ENCODE peak calls at places on chromosomes 16 and 17, in six cellular contexts. P is aorta, J is stromal cell of bone marrow, H is colonic mucosa, Q is vagina, F is T-cell. D is an unnamed sample.

GRCh38 chr17:77829871-77830799 is 128.4 kb upstream of the TNRC6C start:
- DNase-seq in P (peak), J (peak), H (no peak), Q (no peak), F (no peak), D (no peak)

GRCh38 chr17:21119247-21119944 is 7.4 kb upstream of the DHRS7B start:
- DNase-seq in P (peak), J (peak), H (peak), Q (no peak), F (peak), D (peak)

GRCh38 chr17:36066365-36066945 is 2.4 kb downstream of the CCL18 start:
- DNase-seq in P (no peak), J (no peak), H (no peak), Q (no peak), F (no peak), D (no peak)

GRCh38 chr17:39339272-39339671 is 62.2 kb downstream of the FBXL20 start:
- DNase-seq in P (no peak), J (no peak), H (no peak), Q (no peak), F (no peak), D (no peak)

GRCh38 chr17:48611213-48611612 is 396 bp upstream of the HOXB7 start:
- DNase-seq in P (peak), J (no peak), H (no peak), Q (no peak), F (no peak), D (no peak)

GRCh38 chr16:56389554-56389953 is 35.8 kb downstream of the AMFR start:
- DNase-seq in P (no peak), J (peak), H (no peak), Q (no peak), F (no peak), D (no peak)

GRCh38 chr16:28537964-28538732 is 626 bp downstream of the NUPR1 start:
- DNase-seq in P (no peak), J (no peak), H (peak), Q (no peak), F (no peak), D (no peak)

GRCh38 chr17:63587770-63588169 is 12.9 kb upstream of the TACO1 start:
- DNase-seq in P (no peak), J (no peak), H (no peak), Q (no peak), F (no peak), D (no peak)

GRCh38 chr17:81577278-81578000 is 25.3 kb upstream of the FAAP100 start:
- DNase-seq in P (no peak), J (no peak), H (no peak), Q (no peak), F (no peak), D (no peak)

GRCh38 chr16:25256821-25257503 is 683 bp downstream of the ZKSCAN2 start:
- DNase-seq in P (no peak), J (no peak), H (peak), Q (peak), F (no peak), D (no peak)

GRCh38 chr17:43634681-43635125 is 27.0 kb downstream of the MEOX1 start:
- DNase-seq in P (no peak), J (no peak), H (no peak), Q (no peak), F (no peak), D (no peak)

GRCh38 chr16:75121949-75122568 is 5.5 kb upstream of the LDHD start:
- DNase-seq in P (no peak), J (no peak), H (no peak), Q (no peak), F (no peak), D (no peak)

GRCh38 chr16:77398495-77398894 is 36.3 kb downstream of the ADAMTS18 start:
- DNase-seq in P (no peak), J (no peak), H (no peak), Q (no peak), F (no peak), D (no peak)

GRCh38 chr16:56732832-56733231 is 2.9 kb downstream of the NUP93 start:
- DNase-seq in P (no peak), J (no peak), H (no peak), Q (no peak), F (no peak), D (no peak)

GRCh38 chr17:83202002-83203000 is 122.9 kb downstream of the METRNL start:
- DNase-seq in P (peak), J (no peak), H (no peak), Q (no peak), F (no peak), D (no peak)

D was measured in GM10248.